ENCODE peak calls at places on chromosomes 16 and 17, in four cellular contexts. T is K562, I is HepG2, M is GM12878. G is an unnamed sample.

GRCh38 chr17:4955091-4955490 is 4.2 kb downstream of the ENO3 start:
- DNase-seq in M (no peak), I (no peak), T (no peak), G (no peak)

GRCh38 chr16:68037820-68038597 is 14.9 kb downstream of the DUS2 start:
- DNase-seq in T (no peak), I (no peak), M (peak), G (no peak)

GRCh38 chr16:66359012-66359411 is 7.5 kb upstream of the CDH5 start:
- DNase-seq in M (no peak), I (no peak), T (no peak), G (no peak)

GRCh38 chr16:10878644-10879498 is 1.9 kb downstream of the CIITA start:
- DNase-seq in T (no peak), M (no peak), I (no peak), G (peak)

GRCh38 chr17:12296120-12296727 is 275.5 kb downstream of the MAP2K4 start:
- DNase-seq in M (no peak), T (no peak), I (no peak), G (peak)

GRCh38 chr17:8470447-8471047 is 34.9 kb downstream of the NDEL1 start:
- DNase-seq in I (no peak), T (no peak), M (no peak), G (no peak)

GRCh38 chr17:78789663-78790181 is 7.6 kb upstream of the CYTH1 start:
- DNase-seq in M (no peak), T (no peak), I (no peak), G (no peak)

GRCh38 chr17:75077490-75078096 is 10.2 kb upstream of the SLC16A5 start:
- DNase-seq in I (no peak), T (no peak), M (no peak), G (peak)

GRCh38 chr17:80477647-80478478 is 1.5 kb upstream of the NPTX1 start:
- DNase-seq in M (no peak), I (no peak), T (peak), G (peak)

GRCh38 chr16:11253009-11253994 is 2.7 kb downstream of the SOCS1 start:
- DNase-seq in T (peak), M (no peak), I (no peak), G (no peak)

GRCh38 chr16:57128787-57129389 is 36.5 kb downstream of the CPNE2 start:
- DNase-seq in M (peak), I (no peak), T (no peak), G (no peak)

GRCh38 chr17:60141111-60142018 is 8.4 kb upstream of the CA4 start:
- DNase-seq in M (no peak), T (no peak), I (no peak), G (no peak)

GRCh38 chr17:79808763-79809529 is 12.1 kb upstream of the CBX8 start:
- DNase-seq in M (no peak), I (peak), T (no peak), G (no peak)

GRCh38 chr16:75733305-75734141 is 7.2 kb upstream of the CPHXL start:
- DNase-seq in T (no peak), M (no peak), I (no peak), G (no peak)

DNA sequence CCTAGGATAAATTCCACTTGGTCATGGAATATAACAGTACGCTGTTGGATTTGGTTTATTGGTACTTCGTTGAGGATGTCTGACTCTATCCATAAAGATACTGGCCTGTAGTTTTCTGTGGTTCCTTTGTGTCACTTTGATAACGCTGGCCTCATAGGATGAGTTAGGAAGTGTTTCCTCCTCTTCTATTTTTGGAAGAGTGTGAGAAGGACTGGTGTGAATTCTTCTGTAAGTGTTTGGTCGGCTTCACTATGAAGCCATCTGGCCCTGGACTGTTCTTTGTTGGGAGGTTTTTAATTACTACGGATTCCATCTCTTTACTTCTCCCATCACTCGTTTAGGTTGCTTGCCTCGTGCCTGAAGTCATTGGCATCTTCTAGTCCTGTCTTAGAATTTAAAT is 117.3 kb downstream of the OR1D5 start:
- DNase-seq in M (no peak), I (no peak), T (no peak), G (no peak)
- TF ChIP-seq ATF3 in M (no peak), I (no peak), T (no peak), G (no peak)

GRCh38 chr16:56041556-56042140 is 149.6 kb upstream of the GNAO1 start:
- DNase-seq in I (peak), T (peak), M (no peak), G (peak)
- TF ChIP-seq CBFB in I (no peak), T (no peak), M (no peak), G (no peak)

GRCh38 chr16:84940670-84941551 is 70.4 kb downstream of the ZDHHC7 start:
- DNase-seq in I (no peak), M (no peak), T (no peak), G (no peak)
- TF ChIP-seq ATF3 in I (no peak), M (no peak), T (no peak), G (no peak)

GRCh38 chr16:4297480-4297879 is 18.4 kb upstream of the GLIS2 start:
- DNase-seq in M (no peak), I (no peak), T (no peak), G (no peak)

GRCh38 chr16:4293181-4293716 is 20.4 kb upstream of the TFAP4 start:
- DNase-seq in I (no peak), M (no peak), T (no peak), G (no peak)

GRCh38 chr16:4291699-4292098 is 18.9 kb upstream of the TFAP4 start:
- DNase-seq in I (no peak), T (no peak), M (no peak), G (no peak)

GRCh38 chr16:4290236-4290830 is 17.5 kb upstream of the TFAP4 start:
- DNase-seq in I (peak), M (no peak), T (no peak), G (no peak)

DNA sequence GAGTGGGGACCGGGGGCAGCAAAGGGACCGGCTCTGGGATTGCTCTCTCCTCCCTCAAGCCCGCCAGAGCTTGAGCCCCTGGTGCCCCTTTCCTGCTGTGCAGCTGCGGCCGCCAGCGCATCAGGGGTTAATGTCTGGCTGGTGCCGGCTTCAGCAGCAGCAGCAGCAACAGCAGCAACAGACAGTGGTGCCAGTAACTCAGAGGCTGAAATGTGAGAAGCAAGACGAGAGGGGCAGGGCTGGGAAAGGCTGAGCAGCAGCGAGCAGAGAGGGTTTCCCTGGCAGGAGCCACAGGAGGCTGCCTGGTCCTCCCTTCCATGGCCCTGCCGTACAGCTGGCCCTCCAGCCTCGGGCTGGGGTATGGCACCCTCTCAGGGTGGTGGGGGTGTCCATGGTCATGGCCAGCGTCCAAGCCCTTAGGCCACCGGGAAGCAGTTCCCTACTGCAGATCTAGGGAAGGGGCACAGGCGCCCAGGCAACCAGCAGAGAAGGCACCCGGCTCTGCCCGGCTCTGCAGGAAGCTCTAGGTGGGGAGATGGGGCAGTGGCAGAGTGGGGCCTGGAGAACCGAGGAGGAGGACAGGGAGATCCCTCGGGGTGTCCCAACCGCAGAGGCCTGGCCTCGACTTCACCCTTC is 21.1 kb upstream of the TFAP4 start:
- DNase-seq in I (no peak), T (no peak), M (no peak), G (peak)
- TF ChIP-seq CBFB in I (no peak), T (no peak), M (no peak), G (peak)

GRCh38 chr17:29110372-29110757 is 67.4 kb downstream of the PIPOX start:
- DNase-seq in T (no peak), I (no peak), M (no peak), G (no peak)

GRCh38 chr17:29114141-29114540 is 66.1 kb downstream of the MYO18A start:
- DNase-seq in T (no peak), M (no peak), I (no peak), G (no peak)

GRCh38 chr17:29112780-29113295 is 67.4 kb downstream of the MYO18A start:
- DNase-seq in T (no peak), M (no peak), I (no peak), G (no peak)

GRCh38 chr17:29113334-29113733 is 66.9 kb downstream of the MYO18A start:
- DNase-seq in T (no peak), I (no peak), M (no peak), G (peak)

DNA sequence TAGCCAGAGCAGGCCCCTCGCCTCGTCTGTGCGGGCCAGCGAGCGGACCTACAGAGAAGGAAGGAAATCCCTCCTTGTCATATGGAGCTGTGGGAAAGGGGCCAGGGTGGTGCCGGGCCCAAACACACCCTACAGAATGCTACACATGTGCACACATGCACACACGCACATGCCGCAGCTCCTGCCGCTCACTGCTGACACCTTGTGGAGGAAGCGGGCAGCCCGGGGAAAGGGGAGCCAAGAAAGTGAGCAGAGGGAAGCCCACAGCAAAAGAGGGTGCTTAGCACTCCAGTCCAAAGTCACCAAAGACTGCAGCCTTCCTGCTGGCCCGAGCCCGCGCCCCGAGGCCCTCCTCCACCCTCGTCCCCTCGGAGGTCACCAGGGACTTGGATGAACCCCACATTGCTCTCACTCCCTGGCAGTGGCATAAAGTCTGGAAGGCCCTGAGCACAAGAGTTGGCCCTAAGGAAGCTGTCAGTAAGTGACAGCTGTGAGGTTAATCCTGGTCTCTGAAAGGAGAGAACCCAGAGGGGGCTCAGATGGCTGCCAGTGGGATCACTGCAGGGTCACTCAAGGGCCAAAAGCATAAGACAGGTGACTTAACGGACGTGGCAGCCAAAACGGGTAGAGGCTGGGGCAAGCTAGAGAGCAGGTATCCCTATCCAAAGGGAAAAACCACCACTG is 68.2 kb downstream of the MYO18A start:
- DNase-seq in M (no peak), I (peak), T (peak), G (peak)
- TF ChIP-seq ATF3 in M (no peak), I (no peak), T (no peak), G (no peak)

GRCh38 chr17:61199431-61200348 is 200.0 kb upstream of the TBX2 start:
- DNase-seq in I (no peak), T (no peak), M (no peak), G (no peak)
- TF ChIP-seq CBFB in I (no peak), T (no peak), M (no peak), G (no peak)

DNA sequence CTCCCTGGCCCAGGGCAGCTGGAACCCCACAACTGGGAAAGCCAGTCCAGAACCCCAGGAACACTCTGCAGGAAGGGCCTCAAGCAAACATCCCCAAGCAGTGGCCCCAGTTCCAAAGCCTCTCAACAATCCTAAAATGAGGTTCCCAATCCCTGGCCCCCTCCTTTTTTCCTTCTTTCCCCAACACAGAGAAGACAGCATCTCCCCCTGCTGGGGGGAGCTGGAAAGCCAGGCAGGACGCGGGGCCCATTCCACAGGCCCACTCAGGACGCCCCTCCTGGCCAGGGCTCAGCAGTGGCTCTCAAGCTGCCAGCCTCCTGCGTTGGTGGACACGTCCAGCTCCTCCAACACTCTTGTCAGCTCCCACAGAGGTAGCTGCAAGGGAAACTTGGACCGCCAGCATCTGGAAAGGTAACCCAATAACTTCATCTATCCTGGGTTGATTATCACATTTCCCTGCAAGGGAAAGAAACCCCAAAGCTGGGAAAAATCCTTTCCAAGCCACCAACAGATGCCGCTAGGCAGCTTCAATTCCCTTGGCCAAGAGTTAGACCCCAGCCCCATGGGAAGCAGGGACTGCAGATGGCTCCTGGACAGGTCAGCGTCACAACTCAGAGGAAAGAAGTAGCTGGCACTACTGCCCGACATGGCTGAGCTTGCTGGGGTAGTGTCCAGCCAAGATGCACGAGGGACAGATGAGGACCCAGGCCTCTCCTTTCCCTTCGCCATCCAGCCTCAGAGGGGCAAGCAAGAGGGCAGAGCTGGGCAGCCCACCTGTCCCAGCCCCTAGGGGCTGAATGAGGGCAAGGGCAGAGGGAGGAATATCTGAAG is 7.6 kb downstream of the HDAC5 start:
- DNase-seq in I (no peak), M (no peak), T (peak), G (peak)
- TF ChIP-seq ATF3 in I (no peak), M (no peak), T (no peak), G (no peak)

GRCh38 chr16:14354561-14355351 is 275.3 kb downstream of the PARN start:
- DNase-seq in I (no peak), T (no peak), M (peak), G (no peak)

GRCh38 chr16:14356064-14356463 is 274.0 kb downstream of the PARN start:
- DNase-seq in T (no peak), M (no peak), I (no peak), G (no peak)

GRCh38 chr16:14360326-14361037 is 269.6 kb downstream of the PARN start:
- DNase-seq in I (no peak), T (no peak), M (no peak), G (no peak)

GRCh38 chr16:14358697-14359305 is 271.3 kb downstream of the PARN start:
- DNase-seq in M (no peak), I (no peak), T (no peak), G (no peak)

DNA sequence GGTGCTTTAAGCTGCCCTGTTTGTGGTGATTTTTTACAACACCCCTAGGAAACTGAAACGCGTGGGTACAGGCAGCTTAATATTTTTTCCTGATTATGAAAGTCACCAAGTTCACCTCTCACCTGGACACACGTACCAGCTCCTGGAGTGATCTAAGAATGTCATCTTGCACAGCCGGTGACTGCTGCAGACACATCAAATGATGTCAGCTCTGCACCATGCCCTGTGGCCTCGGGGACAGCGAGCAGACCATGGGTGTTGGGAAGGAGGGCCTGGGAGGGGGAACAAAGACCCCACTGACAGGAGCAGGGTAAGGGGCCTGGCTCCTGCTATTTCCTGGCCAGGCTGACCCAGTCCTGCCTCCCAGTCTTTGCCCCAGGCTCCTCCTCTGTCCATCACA is 272.7 kb downstream of the PARN start:
- DNase-seq in T (no peak), M (no peak), I (no peak), G (no peak)
- TF ChIP-seq CBFB in T (no peak), M (no peak), I (no peak), G (no peak)

DNA sequence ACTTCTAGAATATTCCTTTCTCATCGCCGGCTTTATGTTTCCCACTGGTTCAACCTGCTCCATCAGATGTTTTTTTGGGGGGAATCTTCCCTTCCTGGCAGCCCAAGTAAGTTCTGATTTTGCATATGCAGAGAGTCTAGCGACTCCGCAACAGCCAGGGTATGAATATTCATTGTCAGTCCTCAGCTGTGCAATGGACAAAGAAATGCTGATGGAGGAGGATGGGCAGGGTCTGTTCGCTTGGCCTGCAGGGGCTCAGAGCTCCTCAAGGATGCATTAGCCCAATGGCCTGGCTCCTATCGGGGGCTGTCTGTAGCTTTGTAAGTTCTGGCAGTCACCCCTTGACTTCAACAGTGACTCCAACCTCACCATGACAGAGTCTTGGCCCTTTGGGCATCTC is 358.8 kb upstream of the CCL2 start:
- DNase-seq in T (no peak), I (no peak), M (no peak), G (peak)
- TF ChIP-seq ATF3 in T (no peak), I (no peak), M (no peak), G (no peak)

DNA sequence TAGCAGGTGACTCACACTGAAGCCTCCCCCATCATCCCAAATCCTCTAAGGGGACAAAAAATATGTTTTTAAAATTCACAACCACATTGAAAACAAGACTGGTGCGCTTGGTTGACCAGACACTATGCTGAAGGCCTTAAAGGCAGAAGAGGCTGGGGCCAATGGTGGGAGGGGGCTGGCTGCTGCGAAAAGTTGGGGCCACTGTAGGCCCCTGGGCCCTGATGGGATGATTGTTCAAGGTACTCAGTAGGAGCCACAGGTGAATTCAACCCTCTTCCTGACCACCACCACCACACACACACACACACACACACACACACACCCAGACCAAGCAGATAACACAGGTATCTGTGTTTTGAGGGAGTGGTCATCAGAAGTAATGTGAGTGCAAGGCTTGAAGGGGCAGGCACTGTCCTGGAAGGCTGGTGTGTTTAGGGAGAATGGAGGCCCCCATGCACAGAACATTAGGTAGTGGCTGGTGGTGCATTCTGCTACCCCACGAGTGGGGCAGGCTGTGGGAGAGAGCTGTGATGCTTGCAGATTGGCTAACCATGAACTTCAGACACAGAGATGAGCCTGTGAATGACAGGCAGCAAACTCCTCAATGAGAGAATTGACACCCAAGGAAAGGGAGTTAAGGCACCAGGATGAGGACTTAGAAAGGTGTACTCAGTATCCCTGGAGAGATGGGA is 55.0 kb downstream of the NT5M start:
- DNase-seq in T (no peak), M (no peak), I (no peak), G (no peak)
- TF ChIP-seq CBFB in T (no peak), M (no peak), I (no peak), G (no peak)

G was measured in WTC11.